ENCODE peak calls at places on chromosomes 3 and 15, in nine cellular contexts. R is stimulated activated effector memory CD8-positive, alpha-beta T cell treated with anti-CD3 and anti-CD28 coated beads, Interleukin-12 subunit alpha, Interleukin-12 subunit beta, amount 100 ng/mL, for 72 hours; I is ecto neural progenitor cell; M is frontal cortex; C is AG10803; E is NB4; H is fibroblast of lung; B is HTR-8/SVneo; W is NCI-H2171. S is an unnamed sample.

GRCh38 chr15:93030430-93031102 is 58.4 kb downstream of the RGMA start:
- DNase-seq in W (peak; percentile 72), M (peak; percentile 87), H (peak; percentile 47), R (peak; percentile 59), C (peak; percentile 54), E (peak; percentile 70), I (peak; percentile 85), B (peak; percentile 79), S (peak; percentile 79)

GRCh38 chr3:192042116-192042515 is 581.2 kb downstream of the PYDC2 start:
- DNase-seq in E (no peak), H (no peak), I (no peak), R (no peak), W (no peak), C (no peak), M (no peak), B (no peak), S (no peak)

GRCh38 chr15:32029862-32030781 is at the start of gene CHRNA7:
- DNase-seq in H (peak; percentile 42), W (peak; percentile 81), M (peak; percentile 73), B (peak; percentile 41), C (peak; percentile 3), E (peak; percentile 54), R (no peak), I (peak; percentile 88), S (peak; percentile 91)

GRCh38 chr3:15211934-15212333 is 5.9 kb downstream of the CAPN7 start:
- DNase-seq in C (no peak), I (no peak), M (no peak), W (no peak), B (no peak), H (no peak), E (no peak), R (no peak), S (no peak)

GRCh38 chr15:80240261-80240660 is 11.8 kb downstream of the CTXND1 start:
- DNase-seq in C (no peak), E (no peak), M (no peak), I (no peak), R (no peak), B (no peak), H (no peak), W (no peak), S (no peak)

GRCh38 chr3:46892285-46893145 is 15.0 kb downstream of the PTH1R start:
- DNase-seq in I (peak; percentile 94), C (peak; percentile 58), M (peak; percentile 83), E (peak; percentile 82), B (no peak), W (no peak), H (peak; percentile 40), R (no peak), S (peak; percentile 96)

GRCh38 chr15:89335289-89336041 is 841 bp upstream of the POLG start:
- DNase-seq in E (no peak), I (no peak), C (no peak), M (no peak), B (no peak), W (no peak), H (no peak), R (no peak), S (peak; percentile 86)

GRCh38 chr15:100020181-100020580 is 286.9 kb upstream of the LYSMD4 start:
- DNase-seq in H (no peak), E (no peak), I (peak; percentile 62), B (no peak), M (no peak), W (no peak), C (no peak), R (no peak), S (peak; percentile 96)

GRCh38 chr3:40382617-40382979 is 4.4 kb upstream of the ENTPD3 start:
- DNase-seq in H (no peak), E (no peak), R (no peak), C (no peak), B (no peak), M (no peak), I (no peak), W (no peak), S (peak; percentile 69)

GRCh38 chr3:111846717-111847116 is 12.3 kb upstream of the PHLDB2 start:
- DNase-seq in H (peak; percentile 88), E (no peak), C (peak; percentile 93), R (no peak), W (no peak), B (peak; percentile 27), I (no peak), M (no peak), S (no peak)